ENCODE peak calls at places on chromosomes 12 and 14, in five cellular contexts. O, F, Q, E and K are unnamed samples.

GRCh38 chr12:132167610-132168310 is 23.5 kb downstream of the NOC4L start:
- DNase-seq in O (no peak), F (no peak), Q (no peak), E (no peak), K (no peak)

GRCh38 chr14:93017898-93018297 is 94.9 kb downstream of the CHGA start:
- DNase-seq in O (no peak), F (no peak), Q (no peak), E (no peak), K (no peak)

GRCh38 chr12:100798799-100799198 is 4.2 kb downstream of the ANO4 start:
- DNase-seq in O (no peak), F (no peak), Q (no peak), E (no peak), K (no peak)

GRCh38 chr12:19003110-19003509 is 126.4 kb upstream of the PLEKHA5 start:
- DNase-seq in O (no peak), F (no peak), Q (no peak), E (no peak), K (no peak)

GRCh38 chr14:24839617-24840203 is 205.7 kb upstream of the GZMB start:
- DNase-seq in O (no peak), F (no peak), Q (no peak), E (no peak), K (no peak)

GRCh38 chr12:15186593-15186992 is 34.6 kb downstream of the RERG start:
- DNase-seq in O (no peak), F (no peak), Q (no peak), E (no peak), K (no peak)

GRCh38 chr12:46675736-46676135 is 150.1 kb downstream of the SLC38A4 start:
- DNase-seq in O (peak; percentile 58), F (no peak), Q (no peak), E (no peak), K (no peak)

GRCh38 chr12:108350511-108350910 is 11.4 kb upstream of the CMKLR1 start:
- DNase-seq in O (no peak), F (no peak), Q (no peak), E (no peak), K (no peak)

GRCh38 chr14:42322486-42323284 is 716.0 kb downstream of the LRFN5 start:
- DNase-seq in O (no peak), F (no peak), Q (no peak), E (no peak), K (no peak)

GRCh38 chr14:89425931-89426330 is 8.9 kb upstream of the FOXN3 start:
- DNase-seq in O (no peak), F (no peak), Q (no peak), E (no peak), K (no peak)

GRCh38 chr14:76872796-76873432 is 46.7 kb downstream of the LRRC74A start:
- DNase-seq in O (peak; percentile 76), F (peak; percentile 48), Q (peak; percentile 83), E (peak; percentile 27), K (peak; percentile 57)

GRCh38 chr12:10783252-10783651 is 19.2 kb downstream of the TAS2R7 start:
- DNase-seq in O (no peak), F (no peak), Q (no peak), E (no peak), K (no peak)

GRCh38 chr12:68495666-68496065 is 115.0 kb upstream of the RAP1B start:
- DNase-seq in O (no peak), F (no peak), Q (no peak), E (no peak), K (no peak)

GRCh38 chr12:115060477-115061168 is 376.6 kb upstream of the TBX3 start:
- DNase-seq in O (no peak), F (no peak), Q (no peak), E (no peak), K (no peak)

GRCh38 chr14:58703149-58703509 is 65.4 kb downstream of the DACT1 start:
- DNase-seq in O (no peak), F (no peak), Q (no peak), E (no peak), K (no peak)

DNA sequence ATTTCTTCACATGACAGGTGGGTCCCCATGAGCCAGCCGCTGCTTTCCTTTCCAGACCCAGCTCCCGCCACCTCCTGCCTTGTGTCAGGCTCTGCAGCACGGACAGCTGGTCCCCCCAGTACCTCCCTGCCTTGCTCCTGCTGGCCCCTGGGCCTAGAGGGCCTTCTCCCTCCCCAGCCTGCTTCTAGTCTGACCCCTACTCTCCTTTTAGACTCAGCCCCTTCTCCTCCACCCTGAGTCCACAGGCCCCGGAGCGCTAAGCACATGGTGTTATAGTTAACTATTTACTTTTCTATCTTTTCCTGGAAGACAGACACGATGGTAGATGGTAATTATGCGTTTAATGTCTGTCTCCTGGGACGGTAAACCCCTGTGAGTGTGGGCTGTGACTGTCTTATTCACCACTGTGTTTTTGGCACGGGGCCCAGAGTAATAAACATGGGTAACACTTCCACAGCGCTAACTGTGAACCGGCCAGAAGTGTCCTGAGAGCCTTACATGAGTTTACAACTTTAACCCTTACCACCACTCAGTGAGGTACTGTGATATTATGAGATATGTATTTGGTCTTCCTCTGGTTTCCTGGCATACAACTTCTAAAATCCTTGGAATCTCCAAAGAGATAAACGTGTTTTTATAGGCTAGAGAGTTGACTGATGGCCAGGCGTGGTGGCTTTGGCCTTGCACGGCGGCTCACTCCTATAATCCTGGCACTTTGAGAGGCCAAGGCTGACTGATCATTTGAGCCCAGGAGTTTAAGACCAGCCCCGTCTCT is 41.2 kb downstream of the DGLUCY start:
- DNase-seq in O (no peak), F (no peak), Q (no peak), E (no peak), K (no peak)
- H3K4me1 ChIP-seq in O (no peaks in the 10 kb centered on the region), F (peaks cover 46% of the 10 kb centered on the region), Q (no peaks in the 10 kb centered on the region), E (no peaks in the 10 kb centered on the region), K (no peaks in the 10 kb centered on the region)

GRCh38 chr14:106662947-106663346 is 1136.6 kb downstream of the TMEM121 start:
- DNase-seq in O (no peak), F (no peak), Q (no peak), E (no peak), K (no peak)

GRCh38 chr14:106652494-106652893 is 1126.1 kb downstream of the TMEM121 start:
- DNase-seq in O (no peak), F (no peak), Q (no peak), E (no peak), K (no peak)

DNA sequence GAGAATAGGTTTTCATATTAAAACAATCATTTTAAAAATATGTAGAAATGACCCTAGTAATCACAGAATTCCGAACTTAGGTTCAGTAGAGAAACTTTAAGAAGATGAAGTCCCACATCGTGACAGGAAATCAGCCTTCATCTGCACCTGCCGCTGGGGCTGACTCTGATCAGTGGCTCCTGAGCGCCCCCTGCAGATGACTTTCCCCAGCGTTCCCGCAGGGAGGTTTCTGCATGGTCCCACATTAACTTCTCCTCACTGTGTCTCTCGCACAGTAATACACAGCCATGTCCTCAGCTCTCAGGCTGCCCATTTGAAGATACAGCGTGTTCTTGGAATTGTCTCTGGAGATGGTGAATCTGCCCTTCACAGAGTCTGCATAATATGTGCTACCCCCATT is 1131.1 kb downstream of the TMEM121 start:
- DNase-seq in O (no peak), F (no peak), Q (no peak), E (no peak), K (peak; percentile 14)
- H3K4me1 ChIP-seq in O (no peaks in the 10 kb centered on the region), F (no peaks in the 10 kb centered on the region), Q (no peaks in the 10 kb centered on the region), E (no peaks in the 10 kb centered on the region), K (no peaks in the 10 kb centered on the region)

DNA sequence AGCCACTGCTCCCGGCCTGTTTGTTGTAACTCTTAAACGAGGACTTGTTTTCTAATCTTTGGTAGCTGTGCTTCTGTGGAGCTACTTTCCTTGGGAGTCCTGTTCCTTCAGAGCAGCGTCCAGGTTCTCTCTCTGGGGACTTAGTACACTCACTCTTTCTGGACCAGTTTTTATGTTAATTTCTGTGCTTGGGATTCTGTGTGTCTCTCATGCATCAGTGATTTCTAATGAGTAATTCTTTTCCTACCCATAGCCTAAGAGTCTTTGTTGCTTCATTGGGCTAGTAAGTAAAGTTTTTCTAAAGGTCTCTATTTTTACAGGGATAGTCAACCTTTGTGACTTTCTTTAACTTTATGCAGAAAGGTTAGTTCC is 289.3 kb downstream of the FBXL14 start:
- DNase-seq in O (no peak), F (no peak), Q (no peak), E (no peak), K (no peak)
- H3K4me1 ChIP-seq in O (peaks cover 8% of the 10 kb centered on the region), F (no peaks in the 10 kb centered on the region), Q (no peaks in the 10 kb centered on the region), E (no peaks in the 10 kb centered on the region), K (no peaks in the 10 kb centered on the region)

GRCh38 chr14:70884595-70885342 is 22.5 kb upstream of the PCNX1 start:
- DNase-seq in O (no peak), F (no peak), Q (no peak), E (no peak), K (no peak)
- H3K4me1 ChIP-seq in O (no peaks in the 10 kb centered on the region), F (no peaks in the 10 kb centered on the region), Q (no peaks in the 10 kb centered on the region), E (no peaks in the 10 kb centered on the region), K (peaks cover 70% of the 10 kb centered on the region)

GRCh38 chr12:124449623-124450375 is 117.6 kb downstream of the NCOR2 start:
- DNase-seq in O (no peak), F (no peak), Q (peak; percentile 73), E (no peak), K (no peak)

GRCh38 chr12:124450376-124450750 is 117.0 kb downstream of the NCOR2 start:
- DNase-seq in O (no peak), F (no peak), Q (peak; percentile 34), E (no peak), K (no peak)

GRCh38 chr12:124452576-124453391 is 114.6 kb downstream of the NCOR2 start:
- DNase-seq in O (peak; percentile 25), F (no peak), Q (peak; percentile 63), E (no peak), K (no peak)

GRCh38 chr12:124451016-124451415 is 116.4 kb downstream of the NCOR2 start:
- DNase-seq in O (no peak), F (no peak), Q (peak; percentile 43), E (no peak), K (no peak)

DNA sequence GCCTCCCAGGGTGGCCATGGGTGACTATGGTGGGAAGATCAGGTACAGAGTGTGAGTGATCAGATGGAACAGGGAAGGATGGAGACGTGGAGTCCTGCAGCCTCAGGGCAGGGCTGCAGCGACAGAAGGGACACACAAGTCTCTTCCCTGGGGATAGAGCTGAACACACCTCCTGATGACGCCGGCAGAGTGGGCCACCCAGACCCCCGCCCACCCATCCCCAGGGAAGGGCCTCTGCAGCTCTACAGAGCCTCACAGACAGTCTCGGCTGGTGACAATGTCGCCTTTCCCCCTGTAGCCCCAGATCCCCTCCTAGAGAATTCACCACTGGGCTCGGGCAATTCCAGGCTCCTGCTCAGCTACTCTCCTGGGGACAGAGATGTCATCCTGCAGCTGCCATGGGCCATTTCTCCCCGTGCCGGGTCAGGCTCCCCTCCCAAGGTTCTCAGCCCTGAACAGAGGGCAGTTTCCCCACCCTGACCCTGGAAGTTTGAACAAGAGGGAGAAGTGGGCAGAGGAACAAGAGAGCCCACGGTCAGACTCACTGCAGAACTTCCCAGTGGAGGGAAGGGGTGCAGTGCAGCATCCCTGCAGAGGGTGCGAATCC is 115.7 kb downstream of the NCOR2 start:
- DNase-seq in O (no peak), F (no peak), Q (no peak), E (no peak), K (no peak)
- H3K4me1 ChIP-seq in O (peaks cover 14% of the 10 kb centered on the region), F (peaks cover 36% of the 10 kb centered on the region), Q (no peaks in the 10 kb centered on the region), E (peaks cover 26% of the 10 kb centered on the region), K (peaks cover 40% of the 10 kb centered on the region)